ENCODE peak calls at places on chromosomes 4 and X, in seven cellular contexts. Y, C, O, S, W, V and G are unnamed samples.

GRCh38 chrX:154321152-154321551 is 25.6 kb downstream of the TKTL1 start:
- DNase-seq in Y (no peak), C (no peak), O (no peak), S (no peak), W (no peak), V (no peak), G (no peak)

GRCh38 chr4:66906314-66906713 is 639.0 kb downstream of the CENPC start:
- DNase-seq in Y (no peak), C (no peak), O (no peak), S (no peak), W (no peak), V (no peak), G (no peak)

GRCh38 chr4:77854431-77855111 is 8.1 kb upstream of the MRPL1 start:
- DNase-seq in Y (no peak), C (peak), O (no peak), S (no peak), W (no peak), V (no peak), G (no peak)

GRCh38 chr4:154743683-154744340 is at the start of gene LRAT:
- DNase-seq in Y (no peak), C (no peak), O (peak), S (peak), W (peak), V (peak), G (peak)

GRCh38 chr4:38210396-38211114 is 250.4 kb downstream of the PTTG2 start:
- DNase-seq in Y (no peak), C (no peak), O (no peak), S (peak), W (no peak), V (no peak), G (peak)

GRCh38 chrX:107355533-107355932 is 93.9 kb upstream of the FRMPD3 start:
- DNase-seq in Y (no peak), C (no peak), O (no peak), S (no peak), W (no peak), V (no peak), G (no peak)

GRCh38 chr4:74267998-74268606 is 40.2 kb upstream of the EPGN start:
- DNase-seq in Y (no peak), C (no peak), O (no peak), S (peak), W (no peak), V (no peak), G (no peak)

GRCh38 chr4:176383273-176384077 is 63.7 kb downstream of the SPCS3 start:
- DNase-seq in Y (no peak), C (no peak), O (no peak), S (peak), W (no peak), V (no peak), G (peak)

GRCh38 chr4:48902266-48902665 is 4.3 kb downstream of the OCIAD2 start:
- DNase-seq in Y (no peak), C (no peak), O (no peak), S (no peak), W (no peak), V (no peak), G (no peak)

GRCh38 chr4:986428-986948 is 356 bp upstream of the IDUA start:
- DNase-seq in Y (no peak), C (no peak), O (no peak), S (no peak), W (no peak), V (no peak), G (no peak)

GRCh38 chr4:7266525-7267292 is 74.4 kb downstream of the SORCS2 start:
- DNase-seq in Y (peak), C (no peak), O (no peak), S (peak), W (no peak), V (no peak), G (peak)

GRCh38 chrX:108699368-108699767 is 37.0 kb downstream of the IRS4 start:
- DNase-seq in Y (no peak), C (no peak), O (no peak), S (peak), W (no peak), V (no peak), G (peak)

GRCh38 chr4:103934178-103934789 is 214.5 kb upstream of the TACR3 start:
- DNase-seq in Y (no peak), C (no peak), O (no peak), S (peak), W (peak), V (no peak), G (peak)

GRCh38 chr4:92809381-92809780 is 505.6 kb downstream of the GRID2 start:
- DNase-seq in Y (no peak), C (no peak), O (no peak), S (no peak), W (no peak), V (no peak), G (no peak)

GRCh38 chr4:7756561-7757355 is 182.9 kb downstream of the AFAP1 start:
- DNase-seq in Y (no peak), C (no peak), O (no peak), S (no peak), W (no peak), V (no peak), G (no peak)

GRCh38 chr4:181018998-181019397 is 1224.2 kb upstream of the TENM3 start:
- DNase-seq in Y (no peak), C (no peak), O (no peak), S (no peak), W (no peak), V (no peak), G (no peak)

GRCh38 chrX:129790146-129790545 is 10.4 kb downstream of the SASH3 start:
- DNase-seq in Y (no peak), C (no peak), O (no peak), S (no peak), W (no peak), V (no peak), G (no peak)

GRCh38 chr4:185265942-185266341 is 56.5 kb downstream of the SNX25 start:
- DNase-seq in Y (no peak), C (no peak), O (no peak), S (no peak), W (no peak), V (no peak), G (no peak)

GRCh38 chrX:20829665-20830481 is 544.3 kb upstream of the CNKSR2 start:
- DNase-seq in Y (peak), C (no peak), O (no peak), S (no peak), W (no peak), V (no peak), G (no peak)

GRCh38 chr4:123995939-123996338 is 599.3 kb downstream of the SPRY1 start:
- DNase-seq in Y (no peak), C (no peak), O (no peak), S (peak), W (no peak), V (no peak), G (no peak)

GRCh38 chr4:165394275-165394674 is 15.5 kb downstream of the CPE start:
- DNase-seq in Y (no peak), C (no peak), O (no peak), S (peak), W (no peak), V (no peak), G (no peak)

GRCh38 chr4:76210502-76210901 is 3.1 kb downstream of the SCARB2 start:
- DNase-seq in Y (no peak), C (no peak), O (no peak), S (no peak), W (no peak), V (no peak), G (no peak)

GRCh38 chr4:6194458-6195195 is 5.7 kb downstream of the JAKMIP1 start:
- DNase-seq in Y (no peak), C (no peak), O (no peak), S (no peak), W (no peak), V (no peak), G (no peak)

GRCh38 chr4:121072080-121072835 is at the start of gene NDNF:
- DNase-seq in Y (peak), C (no peak), O (peak), S (peak), W (peak), V (no peak), G (peak)

GRCh38 chr4:101005659-101006058 is 341.7 kb downstream of the PPP3CA start:
- DNase-seq in Y (no peak), C (no peak), O (no peak), S (no peak), W (no peak), V (no peak), G (no peak)

GRCh38 chrX:153917814-153918213 is 8.2 kb downstream of the ARHGAP4 start:
- DNase-seq in Y (no peak), C (no peak), O (no peak), S (no peak), W (no peak), V (no peak), G (no peak)

GRCh38 chr4:184387351-184387750 is 87.0 kb downstream of the IRF2 start:
- DNase-seq in Y (no peak), C (no peak), O (no peak), S (no peak), W (no peak), V (no peak), G (no peak)

GRCh38 chr4:144656857-144657256 is 10.9 kb downstream of the HHIP start:
- DNase-seq in Y (no peak), C (no peak), O (no peak), S (no peak), W (no peak), V (no peak), G (no peak)

GRCh38 chr4:11505225-11505971 is 76.7 kb upstream of the HS3ST1 start:
- DNase-seq in Y (no peak), C (no peak), O (no peak), S (no peak), W (no peak), V (no peak), G (no peak)

GRCh38 chr4:124427095-124427767 is 285.3 kb downstream of the ANKRD50 start:
- DNase-seq in Y (no peak), C (no peak), O (no peak), S (no peak), W (no peak), V (no peak), G (no peak)

GRCh38 chr4:87855540-87855939 is 22.8 kb downstream of the MEPE start:
- DNase-seq in Y (no peak), C (no peak), O (no peak), S (no peak), W (no peak), V (no peak), G (no peak)

GRCh38 chr4:133565379-133565778 is 416.3 kb downstream of the PCDH10 start:
- DNase-seq in Y (no peak), C (no peak), O (no peak), S (no peak), W (no peak), V (no peak), G (no peak)